ENCODE peak calls at places on chromosome 15, in four cellular contexts. One of them, this sample, is unnamed.

GRCh38 chr15:63506537-63507035 is 2.2 kb downstream of the USP3 start:
- DNase-seq in C1 segment of cervical spinal cord: no peak
- DNase-seq in HT1080: peak; percentile 41
- DNase-seq in anterior cingulate cortex: no peak
- DNase-seq in this sample: no peak

GRCh38 chr15:51054535-51054934 is 40.2 kb downstream of the TNFAIP8L3 start:
- DNase-seq in C1 segment of cervical spinal cord: no peak
- DNase-seq in HT1080: no peak
- DNase-seq in anterior cingulate cortex: no peak
- DNase-seq in this sample: no peak

GRCh38 chr15:74856537-74856936 is 13.6 kb upstream of the ULK3 start:
- DNase-seq in C1 segment of cervical spinal cord: no peak
- DNase-seq in HT1080: no peak
- DNase-seq in anterior cingulate cortex: no peak
- DNase-seq in this sample: no peak

GRCh38 chr15:48596415-48596814 is 49.1 kb downstream of the FBN1 start:
- DNase-seq in C1 segment of cervical spinal cord: no peak
- DNase-seq in HT1080: no peak
- DNase-seq in anterior cingulate cortex: no peak
- DNase-seq in this sample: no peak

GRCh38 chr15:38174691-38175090 is 77.9 kb upstream of the SPRED1 start:
- DNase-seq in C1 segment of cervical spinal cord: no peak
- DNase-seq in HT1080: no peak
- DNase-seq in anterior cingulate cortex: no peak
- DNase-seq in this sample: no peak

GRCh38 chr15:48602358-48603122 is 43.0 kb downstream of the FBN1 start:
- DNase-seq in C1 segment of cervical spinal cord: no peak
- DNase-seq in HT1080: peak; percentile 51
- DNase-seq in anterior cingulate cortex: no peak
- DNase-seq in this sample: no peak

GRCh38 chr15:62769604-62770003 is 272.9 kb upstream of the TPM1 start:
- DNase-seq in C1 segment of cervical spinal cord: no peak
- DNase-seq in HT1080: peak; percentile 98
- DNase-seq in anterior cingulate cortex: no peak
- DNase-seq in this sample: no peak

GRCh38 chr15:72781621-72782020 is 1.9 kb downstream of the ADPGK start:
- DNase-seq in C1 segment of cervical spinal cord: no peak
- DNase-seq in HT1080: no peak
- DNase-seq in anterior cingulate cortex: no peak
- DNase-seq in this sample: no peak

GRCh38 chr15:81074773-81075172 is 59.3 kb upstream of the CFAP161 start:
- DNase-seq in C1 segment of cervical spinal cord: no peak
- DNase-seq in HT1080: no peak
- DNase-seq in anterior cingulate cortex: no peak
- DNase-seq in this sample: no peak

GRCh38 chr15:25242957-25243799 is 195.6 kb downstream of the UBE3A start:
- DNase-seq in C1 segment of cervical spinal cord: no peak
- DNase-seq in HT1080: no peak
- DNase-seq in anterior cingulate cortex: no peak
- DNase-seq in this sample: no peak

GRCh38 chr15:42879390-42879912 is 41.1 kb downstream of the TTBK2 start:
- DNase-seq in C1 segment of cervical spinal cord: no peak
- DNase-seq in HT1080: no peak
- DNase-seq in anterior cingulate cortex: no peak
- DNase-seq in this sample: no peak

GRCh38 chr15:65277015-65277414 is 9.7 kb downstream of the PARP16 start:
- DNase-seq in C1 segment of cervical spinal cord: no peak
- DNase-seq in HT1080: no peak
- DNase-seq in anterior cingulate cortex: no peak
- DNase-seq in this sample: no peak

GRCh38 chr15:77985031-77985930 is 92.2 kb downstream of the TBC1D2B start:
- DNase-seq in C1 segment of cervical spinal cord: no peak
- DNase-seq in HT1080: no peak
- DNase-seq in anterior cingulate cortex: no peak
- DNase-seq in this sample: no peak

GRCh38 chr15:78195735-78196201 is 38.6 kb downstream of the ACSBG1 start:
- DNase-seq in C1 segment of cervical spinal cord: no peak
- DNase-seq in HT1080: peak; percentile 34
- DNase-seq in anterior cingulate cortex: no peak
- DNase-seq in this sample: no peak

GRCh38 chr15:66936115-66936863 is 129.1 kb upstream of the SMAD3 start:
- DNase-seq in C1 segment of cervical spinal cord: no peak
- DNase-seq in HT1080: no peak
- DNase-seq in anterior cingulate cortex: no peak
- DNase-seq in this sample: no peak

GRCh38 chr15:77329202-77329601 is 90.7 kb downstream of the PEAK1 start:
- DNase-seq in C1 segment of cervical spinal cord: no peak
- DNase-seq in HT1080: no peak
- DNase-seq in anterior cingulate cortex: no peak
- DNase-seq in this sample: no peak

GRCh38 chr15:33801954-33802353 is 166.3 kb upstream of the CHRM5 start:
- DNase-seq in C1 segment of cervical spinal cord: no peak
- DNase-seq in HT1080: no peak
- DNase-seq in anterior cingulate cortex: no peak
- DNase-seq in this sample: no peak

GRCh38 chr15:65286069-65286703 is 497 bp downstream of the PARP16 start:
- DNase-seq in C1 segment of cervical spinal cord: no peak
- DNase-seq in HT1080: peak; percentile 31
- DNase-seq in anterior cingulate cortex: no peak
- DNase-seq in this sample: no peak

GRCh38 chr15:80660114-80660513 is 35.0 kb upstream of the ABHD17C start:
- DNase-seq in C1 segment of cervical spinal cord: no peak
- DNase-seq in HT1080: peak; percentile 57
- DNase-seq in anterior cingulate cortex: no peak
- DNase-seq in this sample: no peak

GRCh38 chr15:67048281-67049279 is 16.8 kb upstream of the SMAD3 start:
- DNase-seq in C1 segment of cervical spinal cord: no peak
- DNase-seq in HT1080: peak; percentile 76
- DNase-seq in anterior cingulate cortex: no peak
- DNase-seq in this sample: no peak

GRCh38 chr15:43828061-43828657 is 1.4 kb downstream of the WDR76 start:
- DNase-seq in C1 segment of cervical spinal cord: no peak
- DNase-seq in HT1080: no peak
- DNase-seq in anterior cingulate cortex: no peak
- DNase-seq in this sample: no peak

GRCh38 chr15:49423021-49423420 is at the start of gene FGF7:
- DNase-seq in C1 segment of cervical spinal cord: no peak
- DNase-seq in HT1080: no peak
- DNase-seq in anterior cingulate cortex: no peak
- DNase-seq in this sample: no peak

GRCh38 chr15:96701876-96702275 is 371.4 kb downstream of the NR2F2 start:
- DNase-seq in C1 segment of cervical spinal cord: no peak
- DNase-seq in HT1080: no peak
- DNase-seq in anterior cingulate cortex: no peak
- DNase-seq in this sample: no peak

This sample was measured in hippocampal formation.